ENCODE peak calls at places on chromosomes 5 and 9, in four cellular contexts. C is AG09309, J is chondrocyte, V is GM20000. I is an unnamed sample.

GRCh38 chr9:27352457-27353188 is 55.7 kb upstream of the EQTN start:
- DNase-seq in V (no peak), C (no peak), J (no peak), I (no peak)

GRCh38 chr9:3181049-3181953 is 337.4 kb upstream of the PUM3 start:
- DNase-seq in V (peak), C (no peak), J (no peak), I (no peak)

GRCh38 chr9:71647094-71647591 is 121.2 kb downstream of the CEMIP2 start:
- DNase-seq in C (peak), V (no peak), J (no peak), I (no peak)

GRCh38 chr5:170572453-170572852 is 68.6 kb downstream of the KCNIP1 start:
- DNase-seq in J (no peak), C (no peak), V (peak), I (no peak)

GRCh38 chr9:88187631-88188030 is 49.4 kb upstream of the SPATA31C2 start:
- DNase-seq in C (peak), J (no peak), V (no peak), I (no peak)

GRCh38 chr9:13728917-13729811 is 449.7 kb upstream of the MPDZ start:
- DNase-seq in V (no peak), J (no peak), C (no peak), I (no peak)

GRCh38 chr5:132233081-132233480 is 5.4 kb upstream of the P4HA2 start:
- DNase-seq in J (no peak), V (no peak), C (no peak), I (no peak)

GRCh38 chr5:141920771-141921170 is 2.9 kb upstream of the DELE1 start:
- DNase-seq in J (no peak), C (no peak), V (no peak), I (no peak)

GRCh38 chr9:137190315-137190853 is 1.9 kb downstream of the SSNA1 start:
- DNase-seq in J (no peak), C (no peak), V (no peak), I (no peak)

GRCh38 chr9:107358867-107359440 is 75.9 kb downstream of the RAD23B start:
- DNase-seq in V (no peak), J (no peak), C (no peak), I (no peak)

GRCh38 chr5:135456238-135457099 is 4.3 kb upstream of the TIFAB start:
- DNase-seq in J (peak), V (peak), C (peak), I (no peak)

GRCh38 chr5:108461628-108462367 is 79.9 kb upstream of the FBXL17 start:
- DNase-seq in V (no peak), J (no peak), C (peak), I (no peak)

GRCh38 chr9:72203205-72203803 is 54.1 kb downstream of the GDA start:
- DNase-seq in C (peak), V (peak), J (no peak), I (no peak)

GRCh38 chr5:178113841-178114324 is 551 bp downstream of the N4BP3 start:
- DNase-seq in C (no peak), J (no peak), V (peak), I (no peak)

GRCh38 chr5:178111925-178112324 is 1.4 kb upstream of the N4BP3 start:
- DNase-seq in C (peak), V (no peak), J (no peak), I (no peak)

GRCh38 chr5:178112545-178112944 is 787 bp upstream of the N4BP3 start:
- DNase-seq in J (no peak), C (no peak), V (no peak), I (no peak)

GRCh38 chr5:178114325-178115135 is 1.2 kb downstream of the N4BP3 start:
- DNase-seq in C (no peak), V (no peak), J (no peak), I (peak)

DNA sequence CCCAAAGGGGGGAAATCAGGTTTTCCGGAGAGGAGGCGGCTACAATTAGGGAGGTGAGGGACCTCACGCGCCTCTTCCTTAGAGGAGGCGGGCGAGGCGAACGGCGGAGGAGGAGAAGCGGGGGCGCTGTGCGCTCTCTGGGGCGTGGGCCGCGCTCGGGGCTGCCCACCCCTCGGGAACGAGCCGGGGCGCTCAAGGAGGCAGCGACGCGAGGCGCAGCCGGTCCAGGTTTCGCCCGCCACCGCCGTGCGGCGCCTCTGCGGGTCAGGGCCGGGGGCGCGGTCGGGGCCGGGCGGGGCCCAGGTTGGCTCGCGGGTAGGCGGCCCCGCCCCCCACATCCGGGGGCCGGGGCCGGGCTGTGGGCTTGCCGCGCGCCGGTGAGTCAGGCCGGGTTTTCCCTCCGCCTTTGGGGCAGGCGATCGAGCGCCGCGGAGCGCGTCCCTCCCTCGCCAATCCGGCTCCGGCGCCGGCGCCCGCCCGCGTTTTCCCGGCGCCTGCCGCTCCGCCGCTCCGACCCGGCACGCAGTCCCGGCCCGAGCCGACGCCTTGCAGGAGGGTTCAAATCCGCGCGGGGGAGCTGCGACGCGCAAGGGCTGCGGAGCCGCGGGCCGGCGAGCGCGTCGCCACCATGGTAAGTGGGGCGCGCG is at the start of gene N4BP3:
- DNase-seq in C (no peak), J (no peak), V (peak), I (peak)
- TF ChIP-seq CTCF in C (no peak), J (peak), V (peak), I (no peak)

GRCh38 chr5:140840978-140841962 is at the start of gene PCDHA8:
- DNase-seq in J (no peak), V (no peak), C (no peak), I (no peak)
- TF ChIP-seq CTCF in J (peak), V (no peak), C (peak), I (no peak)

GRCh38 chr5:133916479-133916878 is 51.9 kb downstream of the C5orf15 start:
- DNase-seq in J (no peak), V (no peak), C (no peak), I (no peak)

GRCh38 chr5:133919148-133920136 is 49.0 kb downstream of the C5orf15 start:
- DNase-seq in V (no peak), C (no peak), J (no peak), I (no peak)

GRCh38 chr5:133918316-133918715 is 50.1 kb downstream of the C5orf15 start:
- DNase-seq in V (no peak), C (no peak), J (no peak), I (no peak)

GRCh38 chr5:133918731-133919130 is 49.7 kb downstream of the C5orf15 start:
- DNase-seq in C (no peak), V (no peak), J (no peak), I (no peak)

DNA sequence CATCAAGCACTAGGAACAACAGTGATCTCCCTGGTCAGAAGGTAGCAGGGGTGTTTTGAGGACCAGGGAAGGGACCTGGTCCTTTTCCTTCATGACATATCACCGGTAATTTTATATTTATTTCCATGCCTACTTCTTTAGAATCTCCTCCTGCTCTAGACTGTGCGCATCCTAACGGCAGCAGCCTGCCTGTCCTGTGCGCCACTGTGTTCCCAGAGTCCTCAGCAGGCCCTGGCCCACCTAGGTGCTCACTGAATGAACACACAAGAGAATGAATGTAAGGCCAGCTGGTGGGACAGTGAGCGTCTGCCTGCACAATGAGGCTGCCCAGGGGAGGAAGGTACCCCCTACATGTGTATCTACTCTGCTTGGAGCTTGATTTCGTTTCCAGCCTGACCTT is 51.5 kb downstream of the C5orf15 start:
- DNase-seq in V (no peak), J (no peak), C (no peak), I (no peak)
- TF ChIP-seq CTCF in V (no peak), J (no peak), C (no peak), I (no peak)

GRCh38 chr9:111599948-111600343 is 499 bp upstream of the PTGR1 start:
- DNase-seq in V (no peak), C (no peak), J (no peak), I (no peak)

GRCh38 chr9:111598730-111599091 is 736 bp downstream of the PTGR1 start:
- DNase-seq in V (peak), C (no peak), J (no peak), I (no peak)

GRCh38 chr9:111599092-111599947 is at the start of gene PTGR1:
- DNase-seq in J (no peak), V (peak), C (peak), I (peak)

GRCh38 chr9:111601237-111602018 is 2.0 kb upstream of the PTGR1 start:
- DNase-seq in C (no peak), J (no peak), V (no peak), I (no peak)

DNA sequence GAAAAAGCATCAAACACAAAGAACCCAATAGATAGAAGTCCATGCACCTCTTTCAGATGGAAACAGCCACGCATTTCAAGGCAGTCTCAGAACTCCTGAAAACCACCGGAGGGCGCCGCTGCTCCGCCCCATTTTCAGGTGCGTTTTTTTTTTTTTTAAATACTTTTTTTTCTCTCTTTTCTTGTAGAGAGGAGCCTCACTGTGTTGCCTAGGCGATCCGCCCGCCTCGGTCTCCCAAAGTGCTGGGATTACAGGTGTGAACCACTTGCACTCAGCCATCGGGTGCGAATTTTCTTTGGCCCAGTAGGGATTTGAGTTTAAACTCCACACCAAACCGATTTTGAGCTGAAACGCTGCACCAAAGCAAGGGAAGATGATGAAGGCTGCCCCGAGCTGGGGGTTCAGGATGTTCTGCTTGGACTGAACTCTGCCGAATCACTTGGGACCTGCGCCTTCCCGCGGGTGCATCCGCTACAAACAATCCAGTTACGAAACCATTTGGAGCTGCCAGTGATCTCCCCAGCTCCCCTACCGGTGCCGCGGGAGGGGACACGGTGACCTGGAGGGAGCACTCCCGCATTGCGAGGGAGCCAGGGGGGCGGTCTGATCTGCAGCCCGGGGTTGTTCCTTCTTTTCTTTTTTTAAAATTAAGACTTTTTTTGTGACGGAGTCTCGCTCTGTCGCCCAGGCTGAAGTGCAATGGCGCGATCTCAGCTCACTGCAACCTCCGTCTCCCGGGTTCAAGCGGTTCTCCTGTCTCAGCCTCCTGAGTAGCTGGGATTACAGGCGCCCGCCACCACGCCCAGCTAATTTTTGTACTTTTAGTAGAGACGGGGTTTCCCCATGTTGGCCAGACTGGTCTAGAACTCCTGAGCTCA is 1.4 kb downstream of the PTGR1 start:
- DNase-seq in J (no peak), C (no peak), V (peak), I (peak)
- TF ChIP-seq CTCF in J (peak), C (peak), V (peak), I (peak)